ENCODE peak calls at places on chromosomes 2 and 18, in four cellular contexts. P is H1, X is GM12878, Z is K562. R is an unnamed sample.

GRCh38 chr2:81396417-81397019 is 1092.0 kb upstream of the LRRTM1 start:
- DNase-seq in P (no peak), X (no peak), Z (no peak), R (no peak)

GRCh38 chr18:63879684-63880083 is 7.8 kb upstream of the SERPINB2 start:
- DNase-seq in P (no peak), X (no peak), Z (no peak), R (no peak)

GRCh38 chr18:59918320-59918755 is 18.5 kb downstream of the PMAIP1 start:
- DNase-seq in P (peak), X (peak), Z (peak), R (no peak)

GRCh38 chr2:1642066-1642861 is 102.1 kb downstream of the PXDN start:
- DNase-seq in P (no peak), X (no peak), Z (no peak), R (no peak)

GRCh38 chr2:203327582-203327917 is 644 bp upstream of the ABI2 start:
- DNase-seq in P (no peak), X (no peak), Z (peak), R (no peak)

GRCh38 chr2:108260773-108261172 is 21.0 kb downstream of the SULT1C3 start:
- DNase-seq in P (no peak), X (no peak), Z (no peak), R (no peak)

GRCh38 chr2:225797394-225797793 is 397.9 kb downstream of the NYAP2 start:
- DNase-seq in P (no peak), X (no peak), Z (no peak), R (no peak)

GRCh38 chr2:147634801-147635200 is 210.0 kb upstream of the ACVR2A start:
- DNase-seq in P (no peak), X (no peak), Z (no peak), R (no peak)

GRCh38 chr18:47287911-47288635 is 36.6 kb upstream of the SKOR2 start:
- DNase-seq in P (no peak), X (no peak), Z (no peak), R (no peak)

GRCh38 chr2:58968885-58969284 is 727.8 kb upstream of the FANCL start:
- DNase-seq in P (no peak), X (no peak), Z (no peak), R (no peak)

GRCh38 chr2:159960413-159960812 is 102.0 kb downstream of the PLA2R1 start:
- DNase-seq in P (no peak), X (peak), Z (no peak), R (no peak)
- TF ChIP-seq BRCA1 in P (no peak), X (no peak), Z (no peak), R (no peak)

DNA sequence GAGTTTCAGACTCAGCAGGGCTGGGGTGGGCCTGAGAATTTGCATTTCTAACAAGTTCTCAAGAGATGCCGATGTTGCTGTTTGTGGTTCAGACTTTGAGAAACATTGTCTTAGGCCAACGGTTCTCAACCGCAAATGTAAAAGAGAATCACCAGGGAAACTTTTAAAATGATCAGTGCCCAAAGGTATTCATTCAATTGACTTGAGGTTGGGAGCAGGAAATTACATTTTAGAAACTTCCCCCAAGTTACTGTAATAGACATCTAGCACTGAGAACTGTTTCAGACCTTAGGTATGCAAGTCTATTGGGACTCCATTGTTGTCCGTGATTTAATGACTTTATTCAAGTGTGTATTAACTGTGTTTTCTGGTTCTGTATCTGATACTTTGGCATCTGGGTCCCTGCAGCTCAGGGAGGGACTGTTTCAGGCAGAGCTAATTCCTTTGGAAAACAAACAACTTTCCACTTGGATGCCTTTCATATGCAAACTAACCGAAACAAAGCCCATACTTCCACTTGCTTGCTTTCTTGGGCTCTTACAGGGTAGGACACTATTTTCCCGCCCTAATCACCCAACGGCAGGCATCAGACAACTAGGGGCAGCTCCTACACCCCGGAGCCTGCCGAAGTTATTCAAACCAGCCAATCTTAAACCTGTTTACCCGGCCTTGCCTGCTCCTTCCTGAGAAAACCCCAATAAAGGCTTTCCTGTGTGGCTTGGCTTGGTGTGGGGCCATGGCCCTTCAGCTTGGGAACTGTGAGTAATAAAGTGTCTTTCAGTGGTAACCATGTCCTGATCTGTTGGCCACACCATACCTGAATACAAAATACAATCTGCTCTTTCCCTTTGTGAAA is 97.6 kb downstream of the POLE4 start:
- DNase-seq in P (peak), X (peak), Z (no peak), R (no peak)
- TF ChIP-seq BRCA1 in P (no peak), X (no peak), Z (no peak), R (no peak)

GRCh38 chr2:128300621-128301020 is 18.0 kb downstream of the HS6ST1 start:
- DNase-seq in P (no peak), X (no peak), Z (no peak), R (no peak)

GRCh38 chr2:128300151-128300550 is 18.5 kb downstream of the HS6ST1 start:
- DNase-seq in P (no peak), X (no peak), Z (no peak), R (no peak)

GRCh38 chr2:128298286-128298685 is 20.4 kb downstream of the HS6ST1 start:
- DNase-seq in P (no peak), X (no peak), Z (no peak), R (no peak)

GRCh38 chr2:128298846-128299507 is 19.7 kb downstream of the HS6ST1 start:
- DNase-seq in P (no peak), X (no peak), Z (no peak), R (no peak)

GRCh38 chr2:128299628-128300027 is 19.0 kb downstream of the HS6ST1 start:
- DNase-seq in P (no peak), X (no peak), Z (no peak), R (no peak)
- TF ChIP-seq BRCA1 in P (no peak), X (no peak), Z (no peak), R (no peak)

DNA sequence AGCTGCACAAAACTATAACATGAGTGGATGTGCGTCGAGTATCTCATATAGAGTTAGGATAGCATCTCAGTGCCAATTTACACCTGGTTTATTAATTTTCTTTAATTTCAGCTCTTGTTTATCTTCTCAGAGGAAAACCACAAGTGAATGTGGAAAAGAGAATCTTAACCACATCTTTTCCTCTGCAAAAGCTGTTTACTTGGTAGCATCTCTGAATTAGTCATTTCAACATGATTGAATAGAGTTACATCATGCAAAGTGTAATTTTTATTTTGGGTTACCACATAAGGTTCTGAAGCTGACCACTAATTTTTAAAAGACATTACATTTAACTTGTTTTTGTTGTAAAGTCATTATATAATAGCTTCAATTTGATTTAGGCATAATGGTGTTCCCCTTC is 83.8 kb upstream of the FAM237A start:
- DNase-seq in P (no peak), X (no peak), Z (no peak), R (no peak)
- TF ChIP-seq BRCA1 in P (no peak), X (no peak), Z (no peak), R (no peak)

DNA sequence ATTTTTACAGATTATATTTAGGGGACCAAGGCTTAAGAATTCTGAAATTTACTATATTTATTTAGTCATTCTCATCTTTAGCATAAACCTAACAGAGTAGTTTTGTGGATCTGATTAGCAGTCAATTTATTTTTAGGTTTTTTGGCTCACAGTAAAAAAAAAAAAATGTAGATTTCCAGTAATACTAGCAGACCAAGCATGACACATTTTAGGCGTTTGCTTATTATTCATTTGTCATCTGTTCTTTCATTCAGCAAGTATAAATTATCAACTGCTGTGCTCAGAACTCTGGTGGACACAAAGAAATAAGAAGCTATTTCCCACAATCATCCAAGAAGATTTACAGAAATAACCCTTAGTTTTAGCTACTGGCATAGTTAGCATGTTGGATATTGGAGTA is 20.6 kb downstream of the PDE1A start:
- DNase-seq in P (no peak), X (no peak), Z (no peak), R (no peak)
- TF ChIP-seq BRCA1 in P (no peak), X (no peak), Z (no peak), R (no peak)

DNA sequence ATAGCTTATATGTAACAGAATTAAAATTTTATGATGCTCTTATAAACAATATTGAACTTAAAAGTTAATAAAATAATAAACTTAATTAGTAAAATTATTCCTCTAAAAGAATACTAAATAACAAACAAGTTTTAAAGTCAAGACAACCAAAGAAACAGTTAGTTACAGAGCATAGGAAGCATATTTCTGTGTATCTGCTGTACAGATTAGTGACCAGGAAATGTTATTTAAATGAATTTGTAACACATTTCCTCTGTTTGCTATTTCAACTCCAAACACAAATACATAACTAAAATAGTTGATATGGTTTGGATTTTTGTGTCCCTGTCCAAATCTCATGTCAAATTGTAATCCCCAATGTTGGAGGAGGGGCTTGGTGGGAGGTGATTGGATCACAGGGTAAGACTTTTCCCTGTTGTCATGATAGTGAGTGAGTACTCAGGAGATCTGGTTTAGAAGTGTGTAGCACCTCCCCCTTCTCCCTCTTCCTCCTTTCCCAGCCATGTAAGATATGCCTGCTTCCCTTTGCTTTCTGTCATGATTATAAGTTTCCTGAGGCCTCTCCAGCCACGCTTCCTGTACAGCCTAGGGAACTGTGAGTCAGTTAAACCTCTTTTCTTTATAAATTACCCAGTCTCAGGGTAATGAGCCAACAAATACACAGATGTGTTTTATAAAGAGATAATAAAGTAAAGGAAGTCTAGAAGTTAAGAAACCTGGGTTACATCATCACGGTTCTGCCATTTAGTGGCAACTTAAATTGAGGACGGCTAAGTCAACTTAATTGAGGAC is 51.8 kb downstream of the ROCK2 start:
- DNase-seq in P (no peak), X (no peak), Z (peak), R (no peak)
- TF ChIP-seq BRCA1 in P (no peak), X (no peak), Z (no peak), R (no peak)

GRCh38 chr18:35998967-35999366 is 26.5 kb downstream of the RMP24 start:
- DNase-seq in P (no peak), X (no peak), Z (peak), R (no peak)
- TF ChIP-seq BRCA1 in P (no peak), X (no peak), Z (no peak), R (no peak)